ENCODE peak calls at places on chromosome 18, in ten cellular contexts. One of them, this sample, is unnamed.

GRCh38 chr18:394997-395383 is 105.5 kb downstream of the COLEC12 start:
- DNase-seq in ovary: no peak
- DNase-seq in body of pancreas: peak
- DNase-seq in CD8-positive, alpha-beta memory T cell: no peak
- DNase-seq in stomach: no peak
- DNase-seq in right cardiac atrium: no peak
- DNase-seq in coronary artery: no peak
- DNase-seq in uterus: peak
- DNase-seq in aorta: peak
- DNase-seq in GM23248: peak
- DNase-seq in this sample: peak

GRCh38 chr18:2304378-2305175 is 266.7 kb downstream of the METTL4 start:
- DNase-seq in right cardiac atrium: no peak
- DNase-seq in GM23248: peak
- DNase-seq in stomach: no peak
- DNase-seq in body of pancreas: no peak
- DNase-seq in CD8-positive, alpha-beta memory T cell: no peak
- DNase-seq in coronary artery: no peak
- DNase-seq in uterus: no peak
- DNase-seq in aorta: no peak
- DNase-seq in ovary: no peak
- DNase-seq in this sample: no peak

GRCh38 chr18:68803371-68803770 is 5.5 kb downstream of the CCDC102B start:
- DNase-seq in uterus: peak
- DNase-seq in right cardiac atrium: peak
- DNase-seq in coronary artery: no peak
- DNase-seq in CD8-positive, alpha-beta memory T cell: no peak
- DNase-seq in stomach: peak
- DNase-seq in aorta: peak
- DNase-seq in GM23248: peak
- DNase-seq in ovary: peak
- DNase-seq in body of pancreas: no peak
- DNase-seq in this sample: peak

GRCh38 chr18:36440614-36441013 is 143.1 kb downstream of the FHOD3 start:
- DNase-seq in right cardiac atrium: no peak
- DNase-seq in aorta: no peak
- DNase-seq in body of pancreas: no peak
- DNase-seq in GM23248: peak
- DNase-seq in CD8-positive, alpha-beta memory T cell: no peak
- DNase-seq in stomach: no peak
- DNase-seq in ovary: no peak
- DNase-seq in coronary artery: no peak
- DNase-seq in uterus: no peak
- DNase-seq in this sample: no peak

GRCh38 chr18:54296017-54296416 is 26.7 kb downstream of the POLI start:
- DNase-seq in ovary: no peak
- DNase-seq in uterus: no peak
- DNase-seq in coronary artery: no peak
- DNase-seq in GM23248: peak
- DNase-seq in right cardiac atrium: no peak
- DNase-seq in stomach: no peak
- DNase-seq in CD8-positive, alpha-beta memory T cell: no peak
- DNase-seq in body of pancreas: no peak
- DNase-seq in aorta: no peak
- DNase-seq in this sample: no peak

GRCh38 chr18:25724121-25724520 is 366.3 kb downstream of the SS18 start:
- DNase-seq in stomach: no peak
- DNase-seq in body of pancreas: no peak
- DNase-seq in uterus: no peak
- DNase-seq in coronary artery: no peak
- DNase-seq in GM23248: no peak
- DNase-seq in ovary: no peak
- DNase-seq in CD8-positive, alpha-beta memory T cell: no peak
- DNase-seq in right cardiac atrium: no peak
- DNase-seq in aorta: no peak
- DNase-seq in this sample: no peak

GRCh38 chr18:23716516-23716915 is 27.3 kb downstream of the LAMA3 start:
- DNase-seq in ovary: no peak
- DNase-seq in right cardiac atrium: no peak
- DNase-seq in stomach: no peak
- DNase-seq in aorta: no peak
- DNase-seq in CD8-positive, alpha-beta memory T cell: no peak
- DNase-seq in GM23248: peak
- DNase-seq in coronary artery: peak
- DNase-seq in body of pancreas: no peak
- DNase-seq in uterus: no peak
- DNase-seq in this sample: no peak

GRCh38 chr18:9506046-9506792 is 30.9 kb downstream of the RALBP1 start:
- DNase-seq in coronary artery: no peak
- DNase-seq in body of pancreas: peak
- DNase-seq in GM23248: peak
- DNase-seq in right cardiac atrium: no peak
- DNase-seq in aorta: no peak
- DNase-seq in ovary: no peak
- DNase-seq in CD8-positive, alpha-beta memory T cell: no peak
- DNase-seq in stomach: peak
- DNase-seq in uterus: no peak
- DNase-seq in this sample: peak

GRCh38 chr18:5155907-5156287 is 41.2 kb downstream of the AKAIN1 start:
- DNase-seq in right cardiac atrium: no peak
- DNase-seq in ovary: no peak
- DNase-seq in body of pancreas: no peak
- DNase-seq in stomach: no peak
- DNase-seq in coronary artery: no peak
- DNase-seq in GM23248: no peak
- DNase-seq in uterus: no peak
- DNase-seq in aorta: no peak
- DNase-seq in CD8-positive, alpha-beta memory T cell: no peak
- DNase-seq in this sample: no peak

GRCh38 chr18:25568926-25569325 is 217.0 kb upstream of the ZNF521 start:
- DNase-seq in body of pancreas: no peak
- DNase-seq in coronary artery: no peak
- DNase-seq in CD8-positive, alpha-beta memory T cell: no peak
- DNase-seq in right cardiac atrium: no peak
- DNase-seq in uterus: no peak
- DNase-seq in ovary: no peak
- DNase-seq in GM23248: no peak
- DNase-seq in stomach: no peak
- DNase-seq in aorta: no peak
- DNase-seq in this sample: no peak

GRCh38 chr18:59556265-59556664 is 141.0 kb downstream of the CCBE1 start:
- DNase-seq in uterus: no peak
- DNase-seq in right cardiac atrium: no peak
- DNase-seq in body of pancreas: no peak
- DNase-seq in coronary artery: no peak
- DNase-seq in stomach: no peak
- DNase-seq in aorta: no peak
- DNase-seq in GM23248: peak
- DNase-seq in CD8-positive, alpha-beta memory T cell: no peak
- DNase-seq in ovary: no peak
- DNase-seq in this sample: no peak

GRCh38 chr18:77870238-77870637 is 620.6 kb downstream of the GALR1 start:
- DNase-seq in coronary artery: no peak
- DNase-seq in body of pancreas: no peak
- DNase-seq in right cardiac atrium: no peak
- DNase-seq in aorta: no peak
- DNase-seq in stomach: no peak
- DNase-seq in CD8-positive, alpha-beta memory T cell: no peak
- DNase-seq in ovary: no peak
- DNase-seq in GM23248: no peak
- DNase-seq in uterus: peak
- DNase-seq in this sample: no peak
- H3K27ac ChIP-seq in coronary artery: no peak
- H3K27ac ChIP-seq in body of pancreas: peak
- H3K27ac ChIP-seq in right cardiac atrium: peak
- H3K27ac ChIP-seq in aorta: no peak
- H3K27ac ChIP-seq in stomach: no peak
- H3K27ac ChIP-seq in CD8-positive, alpha-beta memory T cell: no peak
- H3K27ac ChIP-seq in ovary: no peak
- H3K27ac ChIP-seq in GM23248: no peak
- H3K27ac ChIP-seq in uterus: no peak
- H3K27ac ChIP-seq in this sample: no peak

DNA sequence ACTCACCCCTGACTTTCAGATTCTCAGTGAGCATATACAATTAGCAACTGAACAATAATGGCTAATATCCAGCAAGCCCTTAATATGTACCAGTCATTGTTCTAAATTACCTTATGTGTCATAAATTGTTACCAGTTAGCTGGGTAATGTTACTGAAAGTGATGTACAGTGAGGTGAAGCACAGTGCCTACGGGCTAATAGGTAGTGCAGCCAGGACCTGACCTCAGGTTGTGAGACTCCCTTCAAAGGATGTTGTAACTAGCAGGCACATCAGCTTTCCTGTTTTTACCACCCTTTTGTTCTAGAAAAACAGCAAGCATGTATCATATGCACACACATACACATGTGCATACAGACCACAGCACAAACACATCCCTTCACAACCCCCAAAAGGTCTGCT is 258.3 kb downstream of the PHLPP1 start:
- DNase-seq in right cardiac atrium: no peak
- DNase-seq in uterus: no peak
- DNase-seq in CD8-positive, alpha-beta memory T cell: no peak
- DNase-seq in ovary: no peak
- DNase-seq in body of pancreas: no peak
- DNase-seq in stomach: no peak
- DNase-seq in aorta: no peak
- DNase-seq in GM23248: no peak
- DNase-seq in coronary artery: no peak
- DNase-seq in this sample: no peak
- H3K4me3 ChIP-seq in right cardiac atrium: no peak
- H3K4me3 ChIP-seq in uterus: no peak
- H3K4me3 ChIP-seq in CD8-positive, alpha-beta memory T cell: no peak
- H3K4me3 ChIP-seq in ovary: no peak
- H3K4me3 ChIP-seq in body of pancreas: no peak
- H3K4me3 ChIP-seq in stomach: no peak
- H3K4me3 ChIP-seq in aorta: no peak
- H3K4me3 ChIP-seq in GM23248: no peak
- H3K4me3 ChIP-seq in coronary artery: no peak
- H3K4me3 ChIP-seq in this sample: no peak

GRCh38 chr18:74632856-74633255 is 35.2 kb downstream of the ZNF407 start:
- DNase-seq in body of pancreas: no peak
- DNase-seq in aorta: no peak
- DNase-seq in ovary: no peak
- DNase-seq in CD8-positive, alpha-beta memory T cell: no peak
- DNase-seq in uterus: no peak
- DNase-seq in coronary artery: no peak
- DNase-seq in GM23248: no peak
- DNase-seq in stomach: no peak
- DNase-seq in right cardiac atrium: no peak
- DNase-seq in this sample: no peak

GRCh38 chr18:74631242-74632087 is 33.8 kb downstream of the ZNF407 start:
- DNase-seq in coronary artery: no peak
- DNase-seq in right cardiac atrium: no peak
- DNase-seq in uterus: no peak
- DNase-seq in aorta: no peak
- DNase-seq in CD8-positive, alpha-beta memory T cell: peak
- DNase-seq in stomach: no peak
- DNase-seq in body of pancreas: no peak
- DNase-seq in GM23248: peak
- DNase-seq in ovary: no peak
- DNase-seq in this sample: no peak

GRCh38 chr18:74633652-74634352 is 36.1 kb downstream of the ZNF407 start:
- DNase-seq in right cardiac atrium: no peak
- DNase-seq in GM23248: no peak
- DNase-seq in coronary artery: no peak
- DNase-seq in aorta: no peak
- DNase-seq in CD8-positive, alpha-beta memory T cell: no peak
- DNase-seq in stomach: no peak
- DNase-seq in body of pancreas: no peak
- DNase-seq in uterus: no peak
- DNase-seq in ovary: no peak
- DNase-seq in this sample: no peak

GRCh38 chr18:74630804-74631203 is 33.1 kb downstream of the ZNF407 start:
- DNase-seq in aorta: no peak
- DNase-seq in uterus: no peak
- DNase-seq in ovary: no peak
- DNase-seq in coronary artery: no peak
- DNase-seq in stomach: no peak
- DNase-seq in body of pancreas: no peak
- DNase-seq in GM23248: no peak
- DNase-seq in CD8-positive, alpha-beta memory T cell: no peak
- DNase-seq in right cardiac atrium: no peak
- DNase-seq in this sample: no peak

DNA sequence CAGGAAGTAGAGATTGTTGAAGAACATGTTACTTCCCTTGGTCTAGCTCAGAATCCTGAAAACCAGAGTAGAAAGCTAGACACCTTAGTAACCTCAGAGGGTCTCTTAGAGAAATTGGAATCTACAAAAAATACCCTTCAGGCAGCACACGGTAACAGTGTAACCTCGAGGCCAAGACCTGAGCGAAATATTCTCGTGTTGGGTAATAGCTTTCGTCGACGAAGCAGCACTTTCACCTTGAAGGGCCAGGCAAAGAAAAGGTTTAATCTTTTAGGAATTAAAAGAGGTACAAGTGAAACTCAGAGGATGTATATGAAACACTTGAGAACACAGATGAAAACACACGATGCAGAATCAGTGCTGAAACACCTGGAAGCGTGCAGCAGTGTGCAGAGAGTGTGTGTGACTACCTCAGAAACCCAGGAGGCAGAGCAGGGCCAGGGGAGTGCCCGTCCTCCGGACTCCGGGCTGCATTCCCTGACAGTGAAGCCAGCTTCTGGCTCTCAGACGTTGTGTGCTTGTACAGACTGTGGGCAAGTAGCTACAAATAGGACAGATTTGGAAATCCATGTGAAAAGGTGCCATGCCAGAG is 34.5 kb downstream of the ZNF407 start:
- DNase-seq in aorta: no peak
- DNase-seq in body of pancreas: no peak
- DNase-seq in coronary artery: no peak
- DNase-seq in ovary: no peak
- DNase-seq in stomach: no peak
- DNase-seq in right cardiac atrium: no peak
- DNase-seq in uterus: no peak
- DNase-seq in CD8-positive, alpha-beta memory T cell: no peak
- DNase-seq in GM23248: no peak
- DNase-seq in this sample: no peak
- H3K27ac ChIP-seq in aorta: no peak
- H3K27ac ChIP-seq in body of pancreas: no peak
- H3K27ac ChIP-seq in coronary artery: no peak
- H3K27ac ChIP-seq in ovary: no peak
- H3K27ac ChIP-seq in stomach: peak
- H3K27ac ChIP-seq in right cardiac atrium: no peak
- H3K27ac ChIP-seq in uterus: no peak
- H3K27ac ChIP-seq in CD8-positive, alpha-beta memory T cell: no peak
- H3K27ac ChIP-seq in GM23248: no peak
- H3K27ac ChIP-seq in this sample: no peak

GRCh38 chr18:57438669-57439616 is 3.8 kb downstream of the ONECUT2 start:
- DNase-seq in CD8-positive, alpha-beta memory T cell: no peak
- DNase-seq in ovary: no peak
- DNase-seq in GM23248: no peak
- DNase-seq in stomach: no peak
- DNase-seq in body of pancreas: no peak
- DNase-seq in right cardiac atrium: no peak
- DNase-seq in uterus: no peak
- DNase-seq in aorta: no peak
- DNase-seq in coronary artery: no peak
- DNase-seq in this sample: no peak
- H3K4me3 ChIP-seq in CD8-positive, alpha-beta memory T cell: no peak
- H3K4me3 ChIP-seq in ovary: no peak
- H3K4me3 ChIP-seq in GM23248: peak
- H3K4me3 ChIP-seq in stomach: peak
- H3K4me3 ChIP-seq in body of pancreas: no peak
- H3K4me3 ChIP-seq in right cardiac atrium: no peak
- H3K4me3 ChIP-seq in uterus: no peak
- H3K4me3 ChIP-seq in aorta: no peak
- H3K4me3 ChIP-seq in coronary artery: peak
- H3K4me3 ChIP-seq in this sample: no peak